ENCODE peak calls at places on chromosomes 4 and X, in eight cellular contexts. One of them, this sample, is unnamed. For H3K36me3, the result is how much of the 10 kb centered on the place peaks cover.

GRCh38 chr4:8307714-8308113 is 38.2 kb downstream of the HTRA3 start:
- DNase-seq in HCT116: no peak
- DNase-seq in IMR-90: no peak
- DNase-seq in sigmoid colon: peak
- DNase-seq in right lobe of liver: peak
- DNase-seq in transverse colon: no peak
- DNase-seq in Peyer's patch: no peak
- DNase-seq in heart left ventricle: peak
- DNase-seq in this sample: no peak

GRCh38 chr4:113810906-113811305 is 49.4 kb upstream of the CAMK2D start:
- DNase-seq in HCT116: no peak
- DNase-seq in IMR-90: peak
- DNase-seq in sigmoid colon: no peak
- DNase-seq in right lobe of liver: no peak
- DNase-seq in transverse colon: no peak
- DNase-seq in Peyer's patch: no peak
- DNase-seq in heart left ventricle: no peak
- DNase-seq in this sample: no peak

GRCh38 chr4:57102050-57102564 is 8.1 kb downstream of the IGFBP7 start:
- DNase-seq in HCT116: no peak
- DNase-seq in IMR-90: peak
- DNase-seq in sigmoid colon: peak
- DNase-seq in right lobe of liver: no peak
- DNase-seq in transverse colon: peak
- DNase-seq in Peyer's patch: no peak
- DNase-seq in heart left ventricle: peak
- DNase-seq in this sample: peak

GRCh38 chr4:110163327-110164070 is 34.9 kb downstream of the ELOVL6 start:
- DNase-seq in HCT116: peak
- DNase-seq in IMR-90: peak
- DNase-seq in sigmoid colon: no peak
- DNase-seq in right lobe of liver: no peak
- DNase-seq in transverse colon: no peak
- DNase-seq in Peyer's patch: no peak
- DNase-seq in heart left ventricle: no peak
- DNase-seq in this sample: no peak

GRCh38 chr4:184090571-184090970 is 127.1 kb downstream of the ENPP6 start:
- DNase-seq in HCT116: no peak
- DNase-seq in IMR-90: no peak
- DNase-seq in sigmoid colon: no peak
- DNase-seq in right lobe of liver: no peak
- DNase-seq in transverse colon: no peak
- DNase-seq in Peyer's patch: no peak
- DNase-seq in heart left ventricle: no peak
- DNase-seq in this sample: no peak

GRCh38 chrX:71225661-71226060 is 2.6 kb downstream of the GJB1 start:
- DNase-seq in HCT116: no peak
- DNase-seq in IMR-90: no peak
- DNase-seq in sigmoid colon: no peak
- DNase-seq in right lobe of liver: no peak
- DNase-seq in transverse colon: no peak
- DNase-seq in Peyer's patch: no peak
- DNase-seq in heart left ventricle: no peak
- DNase-seq in this sample: no peak

GRCh38 chr4:67460574-67460973 is 84.7 kb downstream of the CENPC start:
- DNase-seq in HCT116: no peak
- DNase-seq in IMR-90: no peak
- DNase-seq in sigmoid colon: no peak
- DNase-seq in right lobe of liver: no peak
- DNase-seq in transverse colon: no peak
- DNase-seq in Peyer's patch: no peak
- DNase-seq in heart left ventricle: no peak
- DNase-seq in this sample: no peak

GRCh38 chr4:57154191-57154590 is 44.0 kb upstream of the IGFBP7 start:
- DNase-seq in HCT116: no peak
- DNase-seq in IMR-90: peak
- DNase-seq in sigmoid colon: no peak
- DNase-seq in right lobe of liver: no peak
- DNase-seq in transverse colon: no peak
- DNase-seq in Peyer's patch: no peak
- DNase-seq in heart left ventricle: no peak
- DNase-seq in this sample: no peak

GRCh38 chr4:8015512-8015911 is 75.9 kb upstream of the AFAP1 start:
- DNase-seq in HCT116: no peak
- DNase-seq in IMR-90: peak
- DNase-seq in sigmoid colon: no peak
- DNase-seq in right lobe of liver: no peak
- DNase-seq in transverse colon: no peak
- DNase-seq in Peyer's patch: no peak
- DNase-seq in heart left ventricle: no peak
- DNase-seq in this sample: no peak

GRCh38 chr4:3724319-3725231 is 41.6 kb upstream of the ADRA2C start:
- DNase-seq in HCT116: no peak
- DNase-seq in IMR-90: no peak
- DNase-seq in sigmoid colon: no peak
- DNase-seq in right lobe of liver: no peak
- DNase-seq in transverse colon: no peak
- DNase-seq in Peyer's patch: no peak
- DNase-seq in heart left ventricle: no peak
- DNase-seq in this sample: no peak

GRCh38 chr4:85398276-85398675 is 76.7 kb upstream of the ARHGAP24 start:
- DNase-seq in HCT116: no peak
- DNase-seq in IMR-90: no peak
- DNase-seq in sigmoid colon: no peak
- DNase-seq in right lobe of liver: no peak
- DNase-seq in transverse colon: no peak
- DNase-seq in Peyer's patch: no peak
- DNase-seq in heart left ventricle: peak
- DNase-seq in this sample: no peak

GRCh38 chrX:30888526-30889146 is 418 bp downstream of the TAB3 start:
- DNase-seq in HCT116: no peak
- DNase-seq in IMR-90: no peak
- DNase-seq in sigmoid colon: peak
- DNase-seq in right lobe of liver: no peak
- DNase-seq in transverse colon: peak
- DNase-seq in Peyer's patch: no peak
- DNase-seq in heart left ventricle: no peak
- DNase-seq in this sample: no peak

GRCh38 chr4:168765726-168766125 is 244.3 kb downstream of the CBR4 start:
- DNase-seq in HCT116: no peak
- DNase-seq in IMR-90: peak
- DNase-seq in sigmoid colon: no peak
- DNase-seq in right lobe of liver: no peak
- DNase-seq in transverse colon: peak
- DNase-seq in Peyer's patch: no peak
- DNase-seq in heart left ventricle: peak
- DNase-seq in this sample: no peak

GRCh38 chr4:8765631-8766590 is 105.7 kb downstream of the HMX1 start:
- DNase-seq in HCT116: no peak
- DNase-seq in IMR-90: no peak
- DNase-seq in sigmoid colon: peak
- DNase-seq in right lobe of liver: peak
- DNase-seq in transverse colon: no peak
- DNase-seq in Peyer's patch: peak
- DNase-seq in heart left ventricle: no peak
- DNase-seq in this sample: no peak

GRCh38 chr4:123380728-123381716 is 15.6 kb upstream of the SPRY1 start:
- DNase-seq in HCT116: no peak
- DNase-seq in IMR-90: no peak
- DNase-seq in sigmoid colon: no peak
- DNase-seq in right lobe of liver: no peak
- DNase-seq in transverse colon: no peak
- DNase-seq in Peyer's patch: no peak
- DNase-seq in heart left ventricle: no peak
- DNase-seq in this sample: no peak

GRCh38 chr4:154618708-154619315 is 6.4 kb upstream of the FGG start:
- DNase-seq in HCT116: peak
- DNase-seq in IMR-90: peak
- DNase-seq in sigmoid colon: no peak
- DNase-seq in right lobe of liver: peak
- DNase-seq in transverse colon: peak
- DNase-seq in Peyer's patch: peak
- DNase-seq in heart left ventricle: no peak
- DNase-seq in this sample: peak

GRCh38 chr4:35138449-35138848 is 1105.9 kb downstream of the ARAP2 start:
- DNase-seq in HCT116: no peak
- DNase-seq in IMR-90: no peak
- DNase-seq in sigmoid colon: no peak
- DNase-seq in right lobe of liver: no peak
- DNase-seq in transverse colon: no peak
- DNase-seq in Peyer's patch: no peak
- DNase-seq in heart left ventricle: no peak
- DNase-seq in this sample: no peak

GRCh38 chrX:31293409-31293808 is 221.6 kb upstream of the FTHL17 start:
- DNase-seq in HCT116: no peak
- DNase-seq in IMR-90: no peak
- DNase-seq in sigmoid colon: no peak
- DNase-seq in right lobe of liver: no peak
- DNase-seq in transverse colon: no peak
- DNase-seq in Peyer's patch: no peak
- DNase-seq in heart left ventricle: no peak
- DNase-seq in this sample: no peak

GRCh38 chr4:108168213-108168671 is 490 bp downstream of the LEF1 start:
- DNase-seq in HCT116: no peak
- DNase-seq in IMR-90: peak
- DNase-seq in sigmoid colon: no peak
- DNase-seq in right lobe of liver: no peak
- DNase-seq in transverse colon: no peak
- DNase-seq in Peyer's patch: no peak
- DNase-seq in heart left ventricle: no peak
- DNase-seq in this sample: no peak

GRCh38 chr4:40173470-40173875 is 23.4 kb upstream of the RHOH start:
- DNase-seq in HCT116: no peak
- DNase-seq in IMR-90: no peak
- DNase-seq in sigmoid colon: no peak
- DNase-seq in right lobe of liver: no peak
- DNase-seq in transverse colon: no peak
- DNase-seq in Peyer's patch: no peak
- DNase-seq in heart left ventricle: no peak
- DNase-seq in this sample: no peak
- TF ChIP-seq POLR2A in HCT116: no peak
- TF ChIP-seq POLR2A in IMR-90: no peak
- TF ChIP-seq POLR2A in sigmoid colon: no peak
- TF ChIP-seq POLR2A in right lobe of liver: no peak
- TF ChIP-seq POLR2A in transverse colon: no peak
- TF ChIP-seq POLR2A in Peyer's patch: no peak
- TF ChIP-seq POLR2A in heart left ventricle: no peak
- TF ChIP-seq POLR2A in this sample: no peak

GRCh38 chr4:152784490-152785195 is 4.9 kb downstream of the ARFIP1 start:
- DNase-seq in HCT116: peak
- DNase-seq in IMR-90: peak
- DNase-seq in sigmoid colon: no peak
- DNase-seq in right lobe of liver: no peak
- DNase-seq in transverse colon: peak
- DNase-seq in Peyer's patch: no peak
- DNase-seq in heart left ventricle: no peak
- DNase-seq in this sample: no peak
- TF ChIP-seq CTCF in HCT116: no peak
- TF ChIP-seq CTCF in IMR-90: peak
- TF ChIP-seq CTCF in sigmoid colon: no peak
- TF ChIP-seq CTCF in right lobe of liver: no peak
- TF ChIP-seq CTCF in transverse colon: no peak
- TF ChIP-seq CTCF in Peyer's patch: no peak
- TF ChIP-seq CTCF in heart left ventricle: peak
- TF ChIP-seq CTCF in this sample: no peak

DNA sequence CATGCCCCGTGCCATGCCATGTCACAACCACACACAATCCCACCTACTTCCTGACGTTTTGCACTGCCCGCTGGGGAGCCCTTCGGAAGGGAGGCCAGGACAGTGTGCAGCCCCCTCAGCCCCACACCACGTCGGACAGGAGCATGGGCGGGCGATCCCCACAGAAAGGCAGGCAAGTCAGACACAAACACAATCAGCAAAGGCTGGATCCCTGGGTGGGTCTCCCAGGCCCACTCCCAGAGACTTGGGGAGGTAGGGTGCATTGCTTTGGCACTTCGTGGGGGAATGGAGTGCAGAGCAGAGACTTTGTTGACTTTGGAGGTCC is 14.1 kb downstream of the LETM1 start:
- DNase-seq in HCT116: no peak
- DNase-seq in IMR-90: no peak
- DNase-seq in sigmoid colon: no peak
- DNase-seq in right lobe of liver: no peak
- DNase-seq in transverse colon: no peak
- DNase-seq in Peyer's patch: no peak
- DNase-seq in heart left ventricle: no peak
- DNase-seq in this sample: no peak
- H3K36me3 ChIP-seq in HCT116: under half
- H3K36me3 ChIP-seq in IMR-90: under half
- H3K36me3 ChIP-seq in sigmoid colon: under half
- H3K36me3 ChIP-seq in right lobe of liver: under half
- H3K36me3 ChIP-seq in transverse colon: under half
- H3K36me3 ChIP-seq in Peyer's patch: under half
- H3K36me3 ChIP-seq in heart left ventricle: half or more
- H3K36me3 ChIP-seq in this sample: under half

GRCh38 chrX:139914421-139914820 is 18.4 kb downstream of the ATP11C start:
- DNase-seq in HCT116: no peak
- DNase-seq in IMR-90: no peak
- DNase-seq in sigmoid colon: no peak
- DNase-seq in right lobe of liver: no peak
- DNase-seq in transverse colon: no peak
- DNase-seq in Peyer's patch: no peak
- DNase-seq in heart left ventricle: no peak
- DNase-seq in this sample: no peak

GRCh38 chrX:139905041-139905440 is 27.8 kb downstream of the ATP11C start:
- DNase-seq in HCT116: no peak
- DNase-seq in IMR-90: no peak
- DNase-seq in sigmoid colon: no peak
- DNase-seq in right lobe of liver: no peak
- DNase-seq in transverse colon: no peak
- DNase-seq in Peyer's patch: no peak
- DNase-seq in heart left ventricle: no peak
- DNase-seq in this sample: no peak

GRCh38 chrX:139905743-139906142 is 27.1 kb downstream of the ATP11C start:
- DNase-seq in HCT116: no peak
- DNase-seq in IMR-90: no peak
- DNase-seq in sigmoid colon: no peak
- DNase-seq in right lobe of liver: no peak
- DNase-seq in transverse colon: no peak
- DNase-seq in Peyer's patch: no peak
- DNase-seq in heart left ventricle: no peak
- DNase-seq in this sample: no peak

GRCh38 chrX:139907078-139907477 is 25.8 kb downstream of the ATP11C start:
- DNase-seq in HCT116: no peak
- DNase-seq in IMR-90: no peak
- DNase-seq in sigmoid colon: no peak
- DNase-seq in right lobe of liver: no peak
- DNase-seq in transverse colon: no peak
- DNase-seq in Peyer's patch: no peak
- DNase-seq in heart left ventricle: no peak
- DNase-seq in this sample: no peak

DNA sequence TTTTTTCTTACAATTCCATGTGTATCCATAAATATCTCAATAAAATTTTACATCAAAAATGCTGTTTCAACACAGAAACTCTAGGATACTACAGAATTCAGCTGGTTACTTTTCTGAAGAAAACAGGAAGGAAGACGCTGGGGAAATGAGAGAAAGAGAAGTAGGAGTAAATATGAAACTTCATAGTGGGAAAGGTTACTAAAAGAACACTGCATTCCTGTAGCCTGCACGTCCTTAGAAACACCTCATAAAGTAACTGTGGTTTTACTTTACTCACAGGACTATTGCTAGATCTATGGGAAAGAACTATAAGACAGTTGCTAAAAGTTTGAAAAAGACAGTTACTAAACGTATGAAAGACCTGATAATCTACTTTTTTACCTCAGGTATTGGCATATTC is 23.1 kb downstream of the ATP11C start:
- DNase-seq in HCT116: no peak
- DNase-seq in IMR-90: no peak
- DNase-seq in sigmoid colon: no peak
- DNase-seq in right lobe of liver: no peak
- DNase-seq in transverse colon: no peak
- DNase-seq in Peyer's patch: no peak
- DNase-seq in heart left ventricle: no peak
- DNase-seq in this sample: no peak
- TF ChIP-seq POLR2A in HCT116: no peak
- TF ChIP-seq POLR2A in IMR-90: no peak
- TF ChIP-seq POLR2A in sigmoid colon: no peak
- TF ChIP-seq POLR2A in right lobe of liver: no peak
- TF ChIP-seq POLR2A in transverse colon: no peak
- TF ChIP-seq POLR2A in Peyer's patch: no peak
- TF ChIP-seq POLR2A in heart left ventricle: no peak
- TF ChIP-seq POLR2A in this sample: no peak